ENCODE peak calls at places on chromosomes 1 and 21, in four cellular contexts. X is suprapubic skin, N is tibial nerve, L is right cardiac atrium. R is an unnamed sample.

GRCh38 chr1:225972344-225973152 is 26.6 kb downstream of the SDE2 start:
- DNase-seq in X (no peak), N (no peak), L (no peak), R (no peak)

GRCh38 chr1:223670458-223671159 is 5.1 kb upstream of the CAPN8 start:
- DNase-seq in X (no peak), N (no peak), L (no peak), R (no peak)

GRCh38 chr21:44365967-44366585 is 12.7 kb downstream of the TRPM2 start:
- DNase-seq in X (no peak), N (no peak), L (no peak), R (no peak)

GRCh38 chr1:94843846-94844245 is 23.7 kb downstream of the SLC44A3 start:
- DNase-seq in X (no peak), N (no peak), L (no peak), R (no peak)

GRCh38 chr1:180183426-180183825 is 28.8 kb downstream of the QSOX1 start:
- DNase-seq in X (no peak), N (no peak), L (no peak), R (no peak)

GRCh38 chr1:185595835-185596667 is 138.1 kb upstream of the HMCN1 start:
- DNase-seq in X (no peak), N (no peak), L (no peak), R (peak; percentile 55)

GRCh38 chr1:9069324-9070100 is at the start of gene SLC2A5:
- DNase-seq in X (no peak), N (no peak), L (peak; percentile 37), R (no peak)

GRCh38 chr1:71307451-71307850 is 226.6 kb upstream of the ZRANB2 start:
- DNase-seq in X (no peak), N (no peak), L (no peak), R (no peak)

GRCh38 chr1:109152196-109152595 is 38.3 kb downstream of the ELAPOR1 start:
- DNase-seq in X (no peak), N (no peak), L (no peak), R (no peak)

GRCh38 chr1:111669268-111669667 is 49.7 kb downstream of the RAP1A start:
- DNase-seq in X (no peak), N (no peak), L (no peak), R (no peak)

GRCh38 chr21:45534591-45535331 is 7.5 kb downstream of the SLC19A1 start:
- DNase-seq in X (peak; percentile 76), N (peak; percentile 9), L (peak; percentile 73), R (no peak)

GRCh38 chr1:244165021-244165420 is 113.9 kb downstream of the ZBTB18 start:
- DNase-seq in X (no peak), N (no peak), L (no peak), R (no peak)

GRCh38 chr1:30145723-30146263 is 577.6 kb downstream of the MATN1 start:
- DNase-seq in X (peak; percentile 38), N (no peak), L (no peak), R (no peak)
- H3K9me3 ChIP-seq in X (no peaks in the 10 kb centered on the region), N (peaks cover 8% of the 10 kb centered on the region), L (no peaks in the 10 kb centered on the region), R (no peaks in the 10 kb centered on the region)

GRCh38 chr1:228242313-228242864 is 34.5 kb downstream of the OBSCN start:
- DNase-seq in X (no peak), N (no peak), L (no peak), R (no peak)

GRCh38 chr1:228241259-228241658 is 33.4 kb downstream of the OBSCN start:
- DNase-seq in X (no peak), N (no peak), L (no peak), R (no peak)

GRCh38 chr1:228238461-228238860 is 30.6 kb downstream of the OBSCN start:
- DNase-seq in X (no peak), N (no peak), L (no peak), R (no peak)

GRCh38 chr1:228243093-228243492 is 35.2 kb downstream of the OBSCN start:
- DNase-seq in X (no peak), N (no peak), L (no peak), R (no peak)

GRCh38 chr1:228240411-228241240 is 32.8 kb downstream of the OBSCN start:
- DNase-seq in X (no peak), N (no peak), L (no peak), R (no peak)
- H3K9me3 ChIP-seq in X (peaks cover 12% of the 10 kb centered on the region), N (peaks cover 52% of the 10 kb centered on the region), L (no peaks in the 10 kb centered on the region), R (peaks cover 7% of the 10 kb centered on the region)

GRCh38 chr1:115118596-115118995 is 29.3 kb upstream of the TSPAN2 start:
- DNase-seq in X (no peak), N (no peak), L (no peak), R (no peak)

GRCh38 chr1:115123116-115123515 is 33.8 kb upstream of the TSPAN2 start:
- DNase-seq in X (no peak), N (no peak), L (no peak), R (no peak)

GRCh38 chr1:115118086-115118485 is 28.8 kb upstream of the TSPAN2 start:
- DNase-seq in X (no peak), N (no peak), L (no peak), R (no peak)

GRCh38 chr1:115117303-115117702 is 28.0 kb upstream of the TSPAN2 start:
- DNase-seq in X (no peak), N (no peak), L (no peak), R (no peak)

DNA sequence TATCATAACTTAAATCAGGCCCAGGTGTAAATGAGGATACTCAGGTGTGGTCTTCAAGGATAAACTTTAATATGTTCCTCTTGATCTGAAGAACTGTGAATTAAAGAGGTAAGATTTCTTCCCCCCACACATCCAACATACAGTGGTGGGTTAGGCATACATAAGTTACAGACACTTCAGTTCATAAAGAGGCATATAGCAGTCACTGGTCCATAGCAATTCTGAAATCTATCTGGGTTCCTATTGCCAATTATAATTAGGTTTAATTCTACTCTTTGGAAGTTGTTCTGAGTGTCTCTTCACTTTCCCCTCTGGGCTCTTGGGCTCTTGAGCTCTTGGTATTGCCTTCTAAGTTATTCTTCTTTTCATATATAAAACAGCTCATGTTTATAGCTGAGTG is 32.5 kb upstream of the TSPAN2 start:
- DNase-seq in X (no peak), N (no peak), L (no peak), R (no peak)
- H3K9me3 ChIP-seq in X (no peaks in the 10 kb centered on the region), N (peaks cover 47% of the 10 kb centered on the region), L (peaks cover 3% of the 10 kb centered on the region), R (peaks cover 10% of the 10 kb centered on the region)

GRCh38 chr1:4696753-4697152 is 42.3 kb downstream of the AJAP1 start:
- DNase-seq in X (no peak), N (no peak), L (no peak), R (no peak)
- H3K9me3 ChIP-seq in X (no peaks in the 10 kb centered on the region), N (peaks cover 5% of the 10 kb centered on the region), L (no peaks in the 10 kb centered on the region), R (no peaks in the 10 kb centered on the region)